ENCODE peak calls at places on chromosomes 13 and 19, in seven cellular contexts. E is OCI-LY7; V is tibial artery; S is mammary epithelial cell; Z is CD8-positive, alpha-beta memory T cell; K is foreskin fibroblast; M is aorta. U is an unnamed sample.

GRCh38 chr13:48902421-48902820 is 73.3 kb upstream of the FNDC3A start:
- DNase-seq in E (no peak), V (no peak), S (peak; percentile 60), Z (no peak), K (peak; percentile 94), M (peak; percentile 47), U (no peak)

GRCh38 chr19:48724796-48725753 is 5.5 kb upstream of the MAMSTR start:
- DNase-seq in E (peak; percentile 85), V (no peak), S (peak; percentile 71), Z (no peak), K (peak; percentile 91), M (peak; percentile 66), U (no peak)

GRCh38 chr13:43573361-43573740 is 213.4 kb downstream of the ENOX1 start:
- DNase-seq in E (no peak), V (no peak), S (peak; percentile 3), Z (no peak), K (no peak), M (no peak), U (no peak)

GRCh38 chr13:30881191-30881651 is 24.9 kb upstream of the MEDAG start:
- DNase-seq in E (no peak), V (peak; percentile 80), S (no peak), Z (no peak), K (no peak), M (peak; percentile 85), U (no peak)

GRCh38 chr13:41268764-41269163 is 5.4 kb upstream of the MTRF1 start:
- DNase-seq in E (peak; percentile 78), V (no peak), S (peak; percentile 33), Z (no peak), K (peak; percentile 24), M (no peak), U (no peak)

GRCh38 chr13:111387026-111387871 is 66.8 kb downstream of the TEX29 start:
- DNase-seq in E (no peak), V (peak; percentile 2), S (no peak), Z (no peak), K (no peak), M (no peak), U (no peak)

GRCh38 chr13:50386527-50387123 is 371.4 kb downstream of the KCNRG start:
- DNase-seq in E (no peak), V (no peak), S (no peak), Z (no peak), K (peak; percentile 73), M (no peak), U (no peak)

GRCh38 chr19:29714371-29714952 is 599 bp downstream of the C19orf12 start:
- DNase-seq in E (no peak), V (no peak), S (no peak), Z (peak; percentile 44), K (no peak), M (peak; percentile 56), U (no peak)

GRCh38 chr13:49563513-49563912 is 21.8 kb downstream of the RCBTB1 start:
- DNase-seq in E (no peak), V (no peak), S (peak; percentile 50), Z (no peak), K (peak; percentile 75), M (no peak), U (no peak)

GRCh38 chr19:9309974-9310446 is 372 bp upstream of the ZNF699 start:
- DNase-seq in E (peak; percentile 93), V (peak; percentile 91), S (no peak), Z (peak; percentile 73), K (peak; percentile 95), M (peak; percentile 95), U (peak; percentile 92)

GRCh38 chr13:18962168-18962734 is 219.4 kb downstream of the TUBA3C start:
- DNase-seq in E (no peak), V (no peak), S (no peak), Z (no peak), K (no peak), M (no peak), U (no peak)

GRCh38 chr13:99859178-99860177 is 112.1 kb downstream of the ZIC5 start:
- DNase-seq in E (no peak), V (no peak), S (no peak), Z (no peak), K (no peak), M (no peak), U (peak; percentile 50)

GRCh38 chr13:77506874-77507273 is 28.6 kb upstream of the SCEL start:
- DNase-seq in E (peak; percentile 31), V (no peak), S (no peak), Z (no peak), K (peak; percentile 28), M (no peak), U (no peak)

GRCh38 chr13:111460548-111461444 is 140.4 kb downstream of the TEX29 start:
- DNase-seq in E (peak; percentile 3), V (no peak), S (peak; percentile 19), Z (no peak), K (peak; percentile 73), M (no peak), U (no peak)

GRCh38 chr19:23403581-23404324 is 8.5 kb upstream of the ZNF91 start:
- DNase-seq in E (no peak), V (no peak), S (no peak), Z (no peak), K (no peak), M (no peak), U (peak; percentile 93)

GRCh38 chr13:26473571-26474230 is 83.8 kb upstream of the WASF3 start:
- DNase-seq in E (no peak), V (no peak), S (no peak), Z (no peak), K (no peak), M (no peak), U (no peak)

GRCh38 chr13:46866150-46866549 is 30.7 kb downstream of the HTR2A start:
- DNase-seq in E (peak; percentile 13), V (peak; percentile 35), S (peak; percentile 57), Z (no peak), K (peak; percentile 88), M (peak; percentile 70), U (peak; percentile 37)

GRCh38 chr13:59384154-59384553 is 779.6 kb downstream of the DIAPH3 start:
- DNase-seq in E (no peak), V (no peak), S (no peak), Z (no peak), K (no peak), M (no peak), U (no peak)

GRCh38 chr13:110300090-110300815 is 6.7 kb downstream of the COL4A1 start:
- DNase-seq in E (no peak), V (no peak), S (no peak), Z (no peak), K (peak; percentile 49), M (no peak), U (no peak)

GRCh38 chr13:110298221-110298565 is 8.8 kb downstream of the COL4A1 start:
- DNase-seq in E (no peak), V (no peak), S (no peak), Z (no peak), K (no peak), M (no peak), U (no peak)

GRCh38 chr13:110297011-110297410 is 9.9 kb downstream of the COL4A1 start:
- DNase-seq in E (no peak), V (no peak), S (no peak), Z (no peak), K (no peak), M (no peak), U (no peak)

GRCh38 chr13:110297771-110298170 is 9.2 kb downstream of the COL4A1 start:
- DNase-seq in E (no peak), V (no peak), S (no peak), Z (no peak), K (no peak), M (no peak), U (no peak)

GRCh38 chr13:110298566-110299321 is 8.2 kb downstream of the COL4A1 start:
- DNase-seq in E (no peak), V (no peak), S (no peak), Z (no peak), K (no peak), M (peak; percentile 67), U (no peak)
- H3K4me3 ChIP-seq in E (no peak overlapping the region), V (peak overlapping the region; percentile 30), S (no peak overlapping the region), Z (no peak overlapping the region), K (no peak overlapping the region), M (no peak overlapping the region), U (no peak overlapping the region)

GRCh38 chr19:927707-928401 is 2.0 kb downstream of the ARID3A start:
- DNase-seq in E (no peak), V (no peak), S (no peak), Z (no peak), K (peak; percentile 62), M (peak; percentile 45), U (no peak)
- H3K4me3 ChIP-seq in E (no peak overlapping the region), V (peak overlapping the region; percentile 87), S (no peak overlapping the region), Z (no peak overlapping the region), K (peak overlapping the region; percentile 82), M (no peak overlapping the region), U (no peak overlapping the region)

GRCh38 chr13:33079960-33080359 is 63.7 kb downstream of the KL start:
- DNase-seq in E (peak; percentile 3), V (no peak), S (no peak), Z (no peak), K (no peak), M (no peak), U (no peak)
- H3K4me3 ChIP-seq in E (no peak overlapping the region), V (no peak overlapping the region), S (no peak overlapping the region), Z (no peak overlapping the region), K (no peak overlapping the region), M (no peak overlapping the region), U (no peak overlapping the region)

GRCh38 chr13:80473695-80474094 is 132.8 kb upstream of the SPRY2 start:
- DNase-seq in E (no peak), V (no peak), S (peak; percentile 69), Z (no peak), K (peak; percentile 93), M (no peak), U (no peak)

GRCh38 chr13:80469105-80469840 is 128.3 kb upstream of the SPRY2 start:
- DNase-seq in E (no peak), V (no peak), S (no peak), Z (no peak), K (no peak), M (no peak), U (no peak)

GRCh38 chr13:80475718-80476117 is 134.8 kb upstream of the SPRY2 start:
- DNase-seq in E (no peak), V (no peak), S (no peak), Z (no peak), K (peak; percentile 56), M (no peak), U (no peak)

GRCh38 chr13:80465321-80465720 is 124.4 kb upstream of the SPRY2 start:
- DNase-seq in E (no peak), V (no peak), S (no peak), Z (no peak), K (no peak), M (no peak), U (no peak)

GRCh38 chr13:80469841-80470378 is 129.0 kb upstream of the SPRY2 start:
- DNase-seq in E (no peak), V (peak; percentile 93), S (peak; percentile 73), Z (no peak), K (peak; percentile 97), M (peak; percentile 75), U (no peak)
- H3K4me3 ChIP-seq in E (no peak overlapping the region), V (no peak overlapping the region), S (no peak overlapping the region), Z (no peak overlapping the region), K (no peak overlapping the region), M (no peak overlapping the region), U (no peak overlapping the region)

U was measured in mucosa of descending colon.